ENCODE peak calls at places on chromosomes 5 and 9, in nine cellular contexts. E is kidney epithelial cell; S is T1000; I is amniotic epithelial cell; F is dermis blood vessel endothelial cell; R is CD4-positive, CD25-positive, alpha-beta regulatory T cell; H is effector memory CD8-positive, alpha-beta T cell; Q is HEK293T; X is A172. N is an unnamed sample.

GRCh38 chr5:40429258-40430111 is 250.2 kb upstream of the PTGER4 start:
- DNase-seq in E (no peak), S (no peak), I (no peak), F (peak; percentile 88), R (no peak), H (no peak), Q (no peak), X (peak; percentile 42), N (no peak)

GRCh38 chr9:116978155-116978554 is 291.1 kb downstream of the TRIM32 start:
- DNase-seq in E (peak; percentile 70), S (no peak), I (no peak), F (no peak), R (no peak), H (no peak), Q (no peak), X (no peak), N (no peak)

GRCh38 chr9:130946778-130947617 is 8.0 kb upstream of the FIBCD1 start:
- DNase-seq in E (no peak), S (no peak), I (no peak), F (no peak), R (no peak), H (no peak), Q (no peak), X (peak; percentile 15), N (no peak)

GRCh38 chr9:81682797-81683196 is 6.5 kb downstream of the TLE1 start:
- DNase-seq in E (no peak), S (no peak), I (peak; percentile 66), F (peak; percentile 63), R (no peak), H (no peak), Q (no peak), X (peak; percentile 44), N (no peak)

GRCh38 chr5:7478459-7478858 is 82.5 kb downstream of the ADCY2 start:
- DNase-seq in E (no peak), S (no peak), I (no peak), F (no peak), R (no peak), H (no peak), Q (no peak), X (no peak), N (no peak)

GRCh38 chr9:7739595-7739994 is 60.0 kb downstream of the DMAC1 start:
- DNase-seq in E (no peak), S (no peak), I (no peak), F (no peak), R (no peak), H (no peak), Q (no peak), X (no peak), N (no peak)

GRCh38 chr5:134603059-134603458 is 29.6 kb downstream of the SAR1B start:
- DNase-seq in E (no peak), S (no peak), I (peak; percentile 53), F (no peak), R (no peak), H (no peak), Q (no peak), X (peak; percentile 34), N (no peak)

GRCh38 chr5:107544967-107545366 is 125.8 kb downstream of the EFNA5 start:
- DNase-seq in E (no peak), S (no peak), I (no peak), F (no peak), R (no peak), H (no peak), Q (no peak), X (no peak), N (no peak)

GRCh38 chr9:76114144-76114543 is 223.7 kb downstream of the PCSK5 start:
- DNase-seq in E (no peak), S (no peak), I (no peak), F (no peak), R (no peak), H (no peak), Q (no peak), X (no peak), N (no peak)